ENCODE peak calls at places on chromosomes 11 and 22, in seven cellular contexts. One of them, this sample, is unnamed.

GRCh38 chr11:93089474-93090102 is 108.2 kb downstream of the SLC36A4 start:
- DNase-seq in heart left ventricle: peak
- DNase-seq in H9: peak
- DNase-seq in OCI-LY7: peak
- DNase-seq in left lung: no peak
- DNase-seq in right lobe of liver: no peak
- DNase-seq in glutamatergic neuron: no peak
- DNase-seq in this sample: no peak

GRCh38 chr11:79439430-79439892 is 1.4 kb downstream of the TENM4 start:
- DNase-seq in H9: no peak
- DNase-seq in glutamatergic neuron: no peak
- DNase-seq in heart left ventricle: peak
- DNase-seq in left lung: no peak
- DNase-seq in OCI-LY7: no peak
- DNase-seq in right lobe of liver: no peak
- DNase-seq in this sample: no peak

GRCh38 chr11:108871152-108871551 is 206.3 kb downstream of the DDX10 start:
- DNase-seq in heart left ventricle: peak
- DNase-seq in glutamatergic neuron: peak
- DNase-seq in OCI-LY7: peak
- DNase-seq in left lung: no peak
- DNase-seq in H9: peak
- DNase-seq in right lobe of liver: no peak
- DNase-seq in this sample: no peak

GRCh38 chr11:12216542-12217422 is 106.4 kb downstream of the MICAL2 start:
- DNase-seq in heart left ventricle: peak
- DNase-seq in H9: no peak
- DNase-seq in left lung: no peak
- DNase-seq in OCI-LY7: no peak
- DNase-seq in glutamatergic neuron: no peak
- DNase-seq in right lobe of liver: no peak
- DNase-seq in this sample: no peak

GRCh38 chr11:76724162-76724768 is 53.7 kb upstream of the LRRC32 start:
- DNase-seq in left lung: no peak
- DNase-seq in right lobe of liver: no peak
- DNase-seq in H9: no peak
- DNase-seq in glutamatergic neuron: no peak
- DNase-seq in heart left ventricle: no peak
- DNase-seq in OCI-LY7: no peak
- DNase-seq in this sample: no peak

GRCh38 chr22:16961477-16962186 is 46.4 kb downstream of the GAB4 start:
- DNase-seq in H9: no peak
- DNase-seq in left lung: no peak
- DNase-seq in glutamatergic neuron: no peak
- DNase-seq in right lobe of liver: no peak
- DNase-seq in OCI-LY7: no peak
- DNase-seq in heart left ventricle: no peak
- DNase-seq in this sample: no peak

GRCh38 chr11:30171661-30172060 is 59.2 kb upstream of the FSHB start:
- DNase-seq in left lung: no peak
- DNase-seq in glutamatergic neuron: no peak
- DNase-seq in OCI-LY7: no peak
- DNase-seq in right lobe of liver: no peak
- DNase-seq in H9: no peak
- DNase-seq in heart left ventricle: no peak
- DNase-seq in this sample: no peak

GRCh38 chr11:128421577-128421976 is 165.8 kb downstream of the ETS1 start:
- DNase-seq in left lung: no peak
- DNase-seq in glutamatergic neuron: no peak
- DNase-seq in H9: no peak
- DNase-seq in right lobe of liver: no peak
- DNase-seq in heart left ventricle: no peak
- DNase-seq in OCI-LY7: no peak
- DNase-seq in this sample: no peak

GRCh38 chr22:28051787-28052356 is 132.8 kb upstream of the PITPNB start:
- DNase-seq in left lung: no peak
- DNase-seq in H9: peak
- DNase-seq in heart left ventricle: peak
- DNase-seq in glutamatergic neuron: peak
- DNase-seq in right lobe of liver: peak
- DNase-seq in OCI-LY7: peak
- DNase-seq in this sample: no peak

GRCh38 chr11:57491371-57492061 is 24.0 kb downstream of the SLC43A1 start:
- DNase-seq in right lobe of liver: no peak
- DNase-seq in left lung: no peak
- DNase-seq in glutamatergic neuron: peak
- DNase-seq in OCI-LY7: peak
- DNase-seq in heart left ventricle: no peak
- DNase-seq in H9: peak
- DNase-seq in this sample: peak

GRCh38 chr11:133948711-133949110 is 8.1 kb downstream of the IGSF9B start:
- DNase-seq in OCI-LY7: no peak
- DNase-seq in glutamatergic neuron: no peak
- DNase-seq in heart left ventricle: no peak
- DNase-seq in left lung: peak
- DNase-seq in H9: no peak
- DNase-seq in right lobe of liver: no peak
- DNase-seq in this sample: no peak

GRCh38 chr22:42365337-42365865 is 66.8 kb downstream of the NFAM1 start:
- DNase-seq in OCI-LY7: no peak
- DNase-seq in heart left ventricle: no peak
- DNase-seq in right lobe of liver: no peak
- DNase-seq in glutamatergic neuron: peak
- DNase-seq in left lung: no peak
- DNase-seq in H9: peak
- DNase-seq in this sample: no peak

GRCh38 chr11:46565248-46565835 is 28.5 kb downstream of the AMBRA1 start:
- DNase-seq in H9: no peak
- DNase-seq in right lobe of liver: no peak
- DNase-seq in left lung: no peak
- DNase-seq in glutamatergic neuron: no peak
- DNase-seq in OCI-LY7: no peak
- DNase-seq in heart left ventricle: no peak
- DNase-seq in this sample: no peak

GRCh38 chr11:57251491-57252104 is 14.5 kb upstream of the APLNR start:
- DNase-seq in OCI-LY7: no peak
- DNase-seq in glutamatergic neuron: no peak
- DNase-seq in right lobe of liver: no peak
- DNase-seq in heart left ventricle: peak
- DNase-seq in H9: no peak
- DNase-seq in left lung: no peak
- DNase-seq in this sample: no peak

GRCh38 chr22:48428556-48429371 is 1398.9 kb downstream of the BRD1 start:
- DNase-seq in right lobe of liver: peak
- DNase-seq in H9: no peak
- DNase-seq in OCI-LY7: no peak
- DNase-seq in left lung: no peak
- DNase-seq in heart left ventricle: no peak
- DNase-seq in glutamatergic neuron: no peak
- DNase-seq in this sample: no peak

GRCh38 chr22:37314315-37315046 is 32.2 kb downstream of the CYTH4 start:
- DNase-seq in heart left ventricle: no peak
- DNase-seq in H9: no peak
- DNase-seq in left lung: peak
- DNase-seq in glutamatergic neuron: no peak
- DNase-seq in right lobe of liver: no peak
- DNase-seq in OCI-LY7: peak
- DNase-seq in this sample: no peak

GRCh38 chr11:66363805-66364535 is 7.6 kb downstream of the SLC29A2 start:
- DNase-seq in OCI-LY7: peak
- DNase-seq in right lobe of liver: peak
- DNase-seq in H9: peak
- DNase-seq in glutamatergic neuron: peak
- DNase-seq in left lung: peak
- DNase-seq in heart left ventricle: peak
- DNase-seq in this sample: peak

GRCh38 chr11:10927533-10927932 is 69.7 kb upstream of the ZBED5 start:
- DNase-seq in left lung: no peak
- DNase-seq in heart left ventricle: no peak
- DNase-seq in H9: no peak
- DNase-seq in right lobe of liver: peak
- DNase-seq in OCI-LY7: no peak
- DNase-seq in glutamatergic neuron: no peak
- DNase-seq in this sample: no peak

GRCh38 chr11:122322369-122322768 is 206.4 kb upstream of the BLID start:
- DNase-seq in H9: no peak
- DNase-seq in heart left ventricle: no peak
- DNase-seq in glutamatergic neuron: no peak
- DNase-seq in right lobe of liver: no peak
- DNase-seq in left lung: no peak
- DNase-seq in OCI-LY7: no peak
- DNase-seq in this sample: no peak

GRCh38 chr11:134667505-134667904 is 255.5 kb upstream of the B3GAT1 start:
- DNase-seq in glutamatergic neuron: no peak
- DNase-seq in heart left ventricle: no peak
- DNase-seq in H9: no peak
- DNase-seq in OCI-LY7: no peak
- DNase-seq in right lobe of liver: no peak
- DNase-seq in left lung: no peak
- DNase-seq in this sample: no peak

GRCh38 chr22:19873138-19873959 is 18.7 kb upstream of the GNB1L start:
- DNase-seq in glutamatergic neuron: peak
- DNase-seq in right lobe of liver: no peak
- DNase-seq in H9: no peak
- DNase-seq in OCI-LY7: no peak
- DNase-seq in left lung: peak
- DNase-seq in heart left ventricle: peak
- DNase-seq in this sample: no peak

GRCh38 chr11:18791175-18792065 is at the start of gene PTPN5:
- DNase-seq in OCI-LY7: no peak
- DNase-seq in right lobe of liver: no peak
- DNase-seq in left lung: no peak
- DNase-seq in glutamatergic neuron: peak
- DNase-seq in heart left ventricle: no peak
- DNase-seq in H9: peak
- DNase-seq in this sample: no peak

GRCh38 chr22:44231229-44231628 is 50.5 kb downstream of the PARVG start:
- DNase-seq in glutamatergic neuron: no peak
- DNase-seq in right lobe of liver: no peak
- DNase-seq in left lung: no peak
- DNase-seq in H9: no peak
- DNase-seq in OCI-LY7: peak
- DNase-seq in heart left ventricle: no peak
- DNase-seq in this sample: no peak

GRCh38 chr11:35584321-35584720 is 33.9 kb upstream of the FJX1 start:
- DNase-seq in OCI-LY7: no peak
- DNase-seq in heart left ventricle: no peak
- DNase-seq in left lung: no peak
- DNase-seq in glutamatergic neuron: no peak
- DNase-seq in right lobe of liver: no peak
- DNase-seq in H9: no peak
- DNase-seq in this sample: no peak

GRCh38 chr11:133864756-133865155 is 19.4 kb upstream of the SPATA19 start:
- DNase-seq in OCI-LY7: no peak
- DNase-seq in right lobe of liver: no peak
- DNase-seq in glutamatergic neuron: no peak
- DNase-seq in heart left ventricle: no peak
- DNase-seq in left lung: no peak
- DNase-seq in H9: no peak
- DNase-seq in this sample: no peak

GRCh38 chr11:72239849-72240460 is 4.0 kb downstream of the PHOX2A start:
- DNase-seq in left lung: peak
- DNase-seq in right lobe of liver: peak
- DNase-seq in H9: peak
- DNase-seq in heart left ventricle: peak
- DNase-seq in OCI-LY7: no peak
- DNase-seq in glutamatergic neuron: peak
- DNase-seq in this sample: no peak

GRCh38 chr11:125123947-125124633 is 12.7 kb upstream of the TMEM218 start:
- DNase-seq in left lung: no peak
- DNase-seq in H9: peak
- DNase-seq in heart left ventricle: peak
- DNase-seq in glutamatergic neuron: peak
- DNase-seq in OCI-LY7: peak
- DNase-seq in right lobe of liver: peak
- DNase-seq in this sample: no peak

GRCh38 chr11:115642660-115643059 is 138.4 kb upstream of the CADM1 start:
- DNase-seq in left lung: no peak
- DNase-seq in glutamatergic neuron: no peak
- DNase-seq in OCI-LY7: no peak
- DNase-seq in right lobe of liver: no peak
- DNase-seq in heart left ventricle: no peak
- DNase-seq in H9: no peak
- DNase-seq in this sample: no peak

GRCh38 chr11:72225411-72225951 is 914 bp downstream of the INPPL1 start:
- DNase-seq in H9: peak
- DNase-seq in glutamatergic neuron: no peak
- DNase-seq in left lung: no peak
- DNase-seq in OCI-LY7: peak
- DNase-seq in right lobe of liver: peak
- DNase-seq in heart left ventricle: no peak
- DNase-seq in this sample: peak

GRCh38 chr11:131584694-131585592 is 214.5 kb downstream of the NTM start:
- DNase-seq in right lobe of liver: no peak
- DNase-seq in H9: peak
- DNase-seq in OCI-LY7: peak
- DNase-seq in glutamatergic neuron: peak
- DNase-seq in left lung: no peak
- DNase-seq in heart left ventricle: no peak
- DNase-seq in this sample: no peak
- TF ChIP-seq CTCF in right lobe of liver: no peak
- TF ChIP-seq CTCF in H9: peak
- TF ChIP-seq CTCF in OCI-LY7: peak
- TF ChIP-seq CTCF in glutamatergic neuron: peak
- TF ChIP-seq CTCF in left lung: no peak
- TF ChIP-seq CTCF in heart left ventricle: peak
- TF ChIP-seq CTCF in this sample: no peak

GRCh38 chr11:112584674-112585073 is 324.0 kb upstream of the PLET1 start:
- DNase-seq in OCI-LY7: peak
- DNase-seq in heart left ventricle: no peak
- DNase-seq in left lung: no peak
- DNase-seq in H9: peak
- DNase-seq in right lobe of liver: no peak
- DNase-seq in glutamatergic neuron: no peak
- DNase-seq in this sample: no peak
- TF ChIP-seq CTCF in OCI-LY7: peak
- TF ChIP-seq CTCF in heart left ventricle: peak
- TF ChIP-seq CTCF in left lung: no peak
- TF ChIP-seq CTCF in H9: peak
- TF ChIP-seq CTCF in right lobe of liver: no peak
- TF ChIP-seq CTCF in glutamatergic neuron: peak
- TF ChIP-seq CTCF in this sample: no peak

DNA sequence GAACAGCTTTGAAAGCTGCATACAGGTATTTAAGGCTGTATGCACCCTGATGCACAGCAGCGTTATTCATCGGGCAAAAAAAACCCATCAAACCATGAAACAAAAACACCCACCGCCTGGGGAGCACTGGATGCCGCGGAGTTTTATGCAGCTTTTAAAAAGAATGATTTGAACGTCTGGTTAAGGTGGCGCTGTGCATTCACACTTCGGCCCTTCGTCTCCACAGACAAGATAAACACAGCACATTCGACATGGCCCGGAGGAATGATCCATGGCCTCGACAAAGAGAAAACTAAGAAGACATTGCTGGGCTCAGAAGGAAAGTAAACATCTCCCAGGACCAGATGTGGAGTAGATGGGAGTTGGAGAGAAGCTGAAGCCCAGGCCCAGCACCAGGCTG is 40.8 kb upstream of the GAL start:
- DNase-seq in OCI-LY7: no peak
- DNase-seq in left lung: no peak
- DNase-seq in heart left ventricle: no peak
- DNase-seq in glutamatergic neuron: no peak
- DNase-seq in H9: no peak
- DNase-seq in right lobe of liver: no peak
- DNase-seq in this sample: no peak
- TF ChIP-seq CTCF in OCI-LY7: no peak
- TF ChIP-seq CTCF in left lung: no peak
- TF ChIP-seq CTCF in heart left ventricle: no peak
- TF ChIP-seq CTCF in glutamatergic neuron: no peak
- TF ChIP-seq CTCF in H9: no peak
- TF ChIP-seq CTCF in right lobe of liver: no peak
- TF ChIP-seq CTCF in this sample: no peak

GRCh38 chr11:4480577-4481539 is 1.6 kb upstream of the OR52K1 start:
- DNase-seq in H9: no peak
- DNase-seq in left lung: no peak
- DNase-seq in heart left ventricle: no peak
- DNase-seq in right lobe of liver: no peak
- DNase-seq in glutamatergic neuron: no peak
- DNase-seq in OCI-LY7: no peak
- DNase-seq in this sample: no peak
- TF ChIP-seq CTCF in H9: no peak
- TF ChIP-seq CTCF in left lung: no peak
- TF ChIP-seq CTCF in heart left ventricle: no peak
- TF ChIP-seq CTCF in right lobe of liver: no peak
- TF ChIP-seq CTCF in glutamatergic neuron: no peak
- TF ChIP-seq CTCF in OCI-LY7: no peak
- TF ChIP-seq CTCF in this sample: no peak